ENCODE peak calls at places on chromosomes 13 and 19, in eight cellular contexts. One of them, this sample, is unnamed.

GRCh38 chr13:78060966-78061365 is 142.3 kb upstream of the EDNRB start:
- DNase-seq in IMR-90: no peak
- DNase-seq in gastrocnemius medialis: no peak
- DNase-seq in H54: no peak
- DNase-seq in Peyer's patch: no peak
- DNase-seq in lower leg skin: no peak
- DNase-seq in H1: no peak
- DNase-seq in heart left ventricle: no peak
- DNase-seq in this sample: peak

GRCh38 chr19:14517840-14518505 is at the start of gene DNAJB1:
- DNase-seq in IMR-90: peak
- DNase-seq in gastrocnemius medialis: peak
- DNase-seq in H54: peak
- DNase-seq in Peyer's patch: peak
- DNase-seq in lower leg skin: no peak
- DNase-seq in H1: no peak
- DNase-seq in heart left ventricle: peak
- DNase-seq in this sample: peak

GRCh38 chr13:77574076-77574475 is 38.6 kb downstream of the SCEL start:
- DNase-seq in IMR-90: no peak
- DNase-seq in gastrocnemius medialis: no peak
- DNase-seq in H54: no peak
- DNase-seq in Peyer's patch: no peak
- DNase-seq in lower leg skin: no peak
- DNase-seq in H1: no peak
- DNase-seq in heart left ventricle: no peak
- DNase-seq in this sample: no peak

GRCh38 chr19:20359933-20360720 is 193.1 kb downstream of the ZNF486 start:
- DNase-seq in IMR-90: no peak
- DNase-seq in gastrocnemius medialis: no peak
- DNase-seq in H54: no peak
- DNase-seq in Peyer's patch: no peak
- DNase-seq in lower leg skin: no peak
- DNase-seq in H1: no peak
- DNase-seq in heart left ventricle: no peak
- DNase-seq in this sample: no peak

GRCh38 chr13:31773538-31773937 is 34.2 kb downstream of the RXFP2 start:
- DNase-seq in IMR-90: peak
- DNase-seq in gastrocnemius medialis: no peak
- DNase-seq in H54: no peak
- DNase-seq in Peyer's patch: no peak
- DNase-seq in lower leg skin: no peak
- DNase-seq in H1: no peak
- DNase-seq in heart left ventricle: no peak
- DNase-seq in this sample: no peak

GRCh38 chr13:50130686-50131051 is 115.4 kb downstream of the KCNRG start:
- DNase-seq in IMR-90: peak
- DNase-seq in gastrocnemius medialis: no peak
- DNase-seq in H54: peak
- DNase-seq in Peyer's patch: peak
- DNase-seq in lower leg skin: no peak
- DNase-seq in H1: no peak
- DNase-seq in heart left ventricle: peak
- DNase-seq in this sample: no peak

GRCh38 chr13:100274942-100275506 is 186.1 kb downstream of the PCCA start:
- DNase-seq in IMR-90: peak
- DNase-seq in gastrocnemius medialis: no peak
- DNase-seq in H54: no peak
- DNase-seq in Peyer's patch: no peak
- DNase-seq in lower leg skin: no peak
- DNase-seq in H1: no peak
- DNase-seq in heart left ventricle: no peak
- DNase-seq in this sample: no peak

GRCh38 chr13:20221772-20222171 is 10.3 kb downstream of the GJB6 start:
- DNase-seq in IMR-90: no peak
- DNase-seq in gastrocnemius medialis: no peak
- DNase-seq in H54: no peak
- DNase-seq in Peyer's patch: no peak
- DNase-seq in lower leg skin: no peak
- DNase-seq in H1: no peak
- DNase-seq in heart left ventricle: no peak
- DNase-seq in this sample: no peak

GRCh38 chr19:49605605-49606004 is 14.6 kb downstream of the PRR12 start:
- DNase-seq in IMR-90: no peak
- DNase-seq in gastrocnemius medialis: peak
- DNase-seq in H54: no peak
- DNase-seq in Peyer's patch: no peak
- DNase-seq in lower leg skin: no peak
- DNase-seq in H1: no peak
- DNase-seq in heart left ventricle: no peak
- DNase-seq in this sample: no peak

GRCh38 chr13:54879036-54879435 is 1850.4 kb downstream of the OLFM4 start:
- DNase-seq in IMR-90: no peak
- DNase-seq in gastrocnemius medialis: no peak
- DNase-seq in H54: no peak
- DNase-seq in Peyer's patch: no peak
- DNase-seq in lower leg skin: no peak
- DNase-seq in H1: no peak
- DNase-seq in heart left ventricle: no peak
- DNase-seq in this sample: no peak

GRCh38 chr19:29663861-29664752 is 1.2 kb upstream of the PLEKHF1 start:
- DNase-seq in IMR-90: peak
- DNase-seq in gastrocnemius medialis: no peak
- DNase-seq in H54: no peak
- DNase-seq in Peyer's patch: no peak
- DNase-seq in lower leg skin: no peak
- DNase-seq in H1: no peak
- DNase-seq in heart left ventricle: no peak
- DNase-seq in this sample: no peak

GRCh38 chr19:46744005-46744691 is 1.7 kb upstream of the FKRP start:
- DNase-seq in IMR-90: no peak
- DNase-seq in gastrocnemius medialis: no peak
- DNase-seq in H54: no peak
- DNase-seq in Peyer's patch: no peak
- DNase-seq in lower leg skin: no peak
- DNase-seq in H1: no peak
- DNase-seq in heart left ventricle: no peak
- DNase-seq in this sample: no peak

GRCh38 chr19:38831142-38831605 is 420 bp downstream of the ECH1 start:
- DNase-seq in IMR-90: peak
- DNase-seq in gastrocnemius medialis: no peak
- DNase-seq in H54: peak
- DNase-seq in Peyer's patch: peak
- DNase-seq in lower leg skin: peak
- DNase-seq in H1: no peak
- DNase-seq in heart left ventricle: peak
- DNase-seq in this sample: peak

GRCh38 chr13:51259359-51259645 is 37.1 kb downstream of the FAM124A start:
- DNase-seq in IMR-90: no peak
- DNase-seq in gastrocnemius medialis: no peak
- DNase-seq in H54: no peak
- DNase-seq in Peyer's patch: no peak
- DNase-seq in lower leg skin: no peak
- DNase-seq in H1: no peak
- DNase-seq in heart left ventricle: no peak
- DNase-seq in this sample: no peak

GRCh38 chr13:113970810-113971470 is 2.9 kb downstream of the C13orf46 start:
- DNase-seq in IMR-90: peak
- DNase-seq in gastrocnemius medialis: peak
- DNase-seq in H54: no peak
- DNase-seq in Peyer's patch: no peak
- DNase-seq in lower leg skin: peak
- DNase-seq in H1: no peak
- DNase-seq in heart left ventricle: peak
- DNase-seq in this sample: peak

GRCh38 chr13:73063166-73063565 is 4.4 kb downstream of the KLF5 start:
- DNase-seq in IMR-90: no peak
- DNase-seq in gastrocnemius medialis: no peak
- DNase-seq in H54: no peak
- DNase-seq in Peyer's patch: no peak
- DNase-seq in lower leg skin: no peak
- DNase-seq in H1: no peak
- DNase-seq in heart left ventricle: no peak
- DNase-seq in this sample: no peak

GRCh38 chr19:55216461-55217198 is 7.3 kb upstream of the PTPRH start:
- DNase-seq in IMR-90: peak
- DNase-seq in gastrocnemius medialis: peak
- DNase-seq in H54: peak
- DNase-seq in Peyer's patch: peak
- DNase-seq in lower leg skin: peak
- DNase-seq in H1: peak
- DNase-seq in heart left ventricle: peak
- DNase-seq in this sample: peak
- TF ChIP-seq POLR2A in IMR-90: peak
- TF ChIP-seq POLR2A in gastrocnemius medialis: no peak
- TF ChIP-seq POLR2A in H54: peak
- TF ChIP-seq POLR2A in Peyer's patch: peak
- TF ChIP-seq POLR2A in lower leg skin: no peak
- TF ChIP-seq POLR2A in H1: no peak
- TF ChIP-seq POLR2A in heart left ventricle: no peak
- TF ChIP-seq POLR2A in this sample: no peak

DNA sequence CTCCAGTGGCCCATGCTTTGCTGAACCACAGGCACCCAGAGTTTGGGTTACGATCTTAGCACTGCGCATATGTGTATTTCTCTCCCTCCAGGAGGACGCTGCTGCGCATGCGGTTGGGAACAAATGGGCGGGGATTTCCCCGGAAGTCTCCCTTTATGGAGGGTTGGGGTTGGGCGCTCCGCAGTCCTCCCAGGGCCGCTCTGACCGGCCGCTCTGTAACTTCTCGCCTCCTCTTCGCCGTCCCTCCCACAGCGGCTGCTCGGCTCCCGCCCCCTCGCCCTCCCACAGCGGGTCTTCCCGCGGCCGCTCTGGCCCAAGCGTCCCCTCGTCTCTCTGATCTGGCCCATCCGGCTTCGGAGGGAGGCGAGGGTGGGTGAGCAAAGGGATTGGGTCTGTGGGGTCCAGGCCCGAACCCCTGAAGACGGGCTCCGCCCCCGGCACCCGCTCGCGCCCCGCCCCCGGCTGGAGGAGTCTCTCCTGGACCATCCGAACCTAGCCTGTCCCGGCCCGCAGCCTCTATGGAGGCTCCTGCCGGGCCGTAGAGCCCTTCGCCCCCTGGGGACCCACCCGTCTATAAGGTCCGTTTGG is at the start of gene MEGF8:
- DNase-seq in IMR-90: peak
- DNase-seq in gastrocnemius medialis: peak
- DNase-seq in H54: peak
- DNase-seq in Peyer's patch: peak
- DNase-seq in lower leg skin: peak
- DNase-seq in H1: peak
- DNase-seq in heart left ventricle: peak
- DNase-seq in this sample: peak
- TF ChIP-seq POLR2A in IMR-90: peak
- TF ChIP-seq POLR2A in gastrocnemius medialis: peak
- TF ChIP-seq POLR2A in H54: peak
- TF ChIP-seq POLR2A in Peyer's patch: peak
- TF ChIP-seq POLR2A in lower leg skin: no peak
- TF ChIP-seq POLR2A in H1: no peak
- TF ChIP-seq POLR2A in heart left ventricle: peak
- TF ChIP-seq POLR2A in this sample: no peak

GRCh38 chr19:55686311-55687050 is 11.5 kb downstream of the EPN1 start:
- DNase-seq in IMR-90: no peak
- DNase-seq in gastrocnemius medialis: no peak
- DNase-seq in H54: no peak
- DNase-seq in Peyer's patch: peak
- DNase-seq in lower leg skin: no peak
- DNase-seq in H1: no peak
- DNase-seq in heart left ventricle: no peak
- DNase-seq in this sample: no peak

GRCh38 chr19:55689366-55690108 is 14.5 kb downstream of the EPN1 start:
- DNase-seq in IMR-90: no peak
- DNase-seq in gastrocnemius medialis: no peak
- DNase-seq in H54: no peak
- DNase-seq in Peyer's patch: peak
- DNase-seq in lower leg skin: no peak
- DNase-seq in H1: no peak
- DNase-seq in heart left ventricle: no peak
- DNase-seq in this sample: no peak

GRCh38 chr19:55685776-55686175 is 10.8 kb downstream of the EPN1 start:
- DNase-seq in IMR-90: no peak
- DNase-seq in gastrocnemius medialis: no peak
- DNase-seq in H54: no peak
- DNase-seq in Peyer's patch: no peak
- DNase-seq in lower leg skin: no peak
- DNase-seq in H1: no peak
- DNase-seq in heart left ventricle: no peak
- DNase-seq in this sample: no peak

GRCh38 chr19:55688422-55689218 is 13.6 kb downstream of the EPN1 start:
- DNase-seq in IMR-90: no peak
- DNase-seq in gastrocnemius medialis: no peak
- DNase-seq in H54: no peak
- DNase-seq in Peyer's patch: peak
- DNase-seq in lower leg skin: no peak
- DNase-seq in H1: no peak
- DNase-seq in heart left ventricle: no peak
- DNase-seq in this sample: peak

DNA sequence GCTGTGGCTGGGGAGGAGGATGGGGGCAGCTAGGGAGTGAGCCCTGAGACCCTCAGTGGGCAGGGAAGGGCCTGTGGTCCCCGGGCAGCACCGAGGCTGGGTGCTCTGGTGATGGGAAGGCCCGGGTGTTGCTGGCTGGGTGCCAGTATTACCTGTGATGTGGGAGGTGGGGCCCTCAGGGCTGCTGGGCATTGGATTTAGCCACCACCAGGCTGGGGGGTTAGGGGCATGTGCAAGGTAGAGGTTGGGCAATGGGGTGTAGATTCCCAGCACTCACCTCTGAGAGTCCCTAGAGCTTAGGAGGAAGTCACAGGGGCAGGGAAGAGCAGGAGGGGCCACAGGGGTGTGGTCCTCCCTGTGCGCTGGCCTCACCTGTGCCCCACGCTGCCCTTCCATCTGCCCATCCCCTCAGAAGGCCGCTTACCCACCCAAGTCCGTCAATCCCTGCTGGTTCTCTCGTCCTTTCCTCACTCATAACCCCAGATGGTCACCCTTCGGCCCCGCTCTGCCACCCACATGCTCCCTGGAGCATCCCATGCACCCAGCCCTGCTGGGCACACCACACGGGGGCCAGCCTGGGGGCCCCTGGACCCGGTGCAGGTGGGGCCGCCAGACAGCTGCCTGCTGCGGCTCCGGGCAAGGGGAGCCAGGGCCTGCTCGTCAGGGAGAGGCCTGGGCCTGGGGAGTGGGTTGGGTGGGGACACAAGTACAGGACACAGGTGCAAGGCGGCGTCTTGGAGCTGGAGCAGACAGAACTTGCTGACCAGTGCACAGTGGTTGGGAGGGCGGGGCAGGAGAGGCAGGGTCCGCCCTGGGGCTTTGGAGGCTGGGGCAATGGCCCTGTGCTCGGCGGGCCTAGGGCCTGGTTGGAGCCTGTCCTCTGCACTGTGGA is 12.5 kb downstream of the EPN1 start:
- DNase-seq in IMR-90: no peak
- DNase-seq in gastrocnemius medialis: no peak
- DNase-seq in H54: no peak
- DNase-seq in Peyer's patch: peak
- DNase-seq in lower leg skin: no peak
- DNase-seq in H1: no peak
- DNase-seq in heart left ventricle: no peak
- DNase-seq in this sample: no peak
- TF ChIP-seq POLR2A in IMR-90: no peak
- TF ChIP-seq POLR2A in gastrocnemius medialis: no peak
- TF ChIP-seq POLR2A in H54: no peak
- TF ChIP-seq POLR2A in Peyer's patch: peak
- TF ChIP-seq POLR2A in lower leg skin: no peak
- TF ChIP-seq POLR2A in H1: no peak
- TF ChIP-seq POLR2A in heart left ventricle: no peak
- TF ChIP-seq POLR2A in this sample: no peak

GRCh38 chr13:112615391-112615790 is 27.4 kb upstream of the TUBGCP3 start:
- DNase-seq in IMR-90: no peak
- DNase-seq in gastrocnemius medialis: no peak
- DNase-seq in H54: no peak
- DNase-seq in Peyer's patch: no peak
- DNase-seq in lower leg skin: no peak
- DNase-seq in H1: no peak
- DNase-seq in heart left ventricle: no peak
- DNase-seq in this sample: no peak
- TF ChIP-seq POLR2A in IMR-90: no peak
- TF ChIP-seq POLR2A in gastrocnemius medialis: no peak
- TF ChIP-seq POLR2A in H54: no peak
- TF ChIP-seq POLR2A in Peyer's patch: no peak
- TF ChIP-seq POLR2A in lower leg skin: no peak
- TF ChIP-seq POLR2A in H1: no peak
- TF ChIP-seq POLR2A in heart left ventricle: no peak
- TF ChIP-seq POLR2A in this sample: no peak

This sample was measured in stomach.